ENCODE peak calls at places on chromosomes 16 and 17, in four cellular contexts. S is GM23248, R is mesenchymal stem cell, V is left ventricle myocardium inferior. F is an unnamed sample. For H3K9me3, the result is how much of the 10 kb centered on the place peaks cover.

GRCh38 chr17:74453665-74454196 is 12.7 kb upstream of the CD300A start:
- DNase-seq in V (no peak), S (no peak), R (no peak), F (no peak)

GRCh38 chr17:13114601-13115024 is 96.8 kb upstream of the ELAC2 start:
- DNase-seq in V (peak), S (peak), R (peak), F (peak)

GRCh38 chr17:2821868-2822267 is 25.6 kb downstream of the RAP1GAP2 start:
- DNase-seq in R (no peak), V (no peak), S (no peak), F (no peak)

GRCh38 chr17:41575336-41575735 is 3.5 kb upstream of the KRT9 start:
- DNase-seq in S (no peak), V (no peak), R (no peak), F (no peak)

GRCh38 chr17:47730681-47731080 is 2.4 kb upstream of the TBX21 start:
- DNase-seq in R (no peak), V (no peak), S (no peak), F (no peak)

GRCh38 chr16:84517366-84517765 is 12.9 kb upstream of the MEAK7 start:
- DNase-seq in V (no peak), S (no peak), R (no peak), F (no peak)

GRCh38 chr16:85096921-85097320 is 15.4 kb downstream of the CIBAR2 start:
- DNase-seq in R (no peak), S (no peak), V (no peak), F (no peak)

GRCh38 chr16:6095414-6095813 is 997.8 kb upstream of the EEF2KMT start:
- DNase-seq in V (no peak), S (no peak), R (no peak), F (no peak)

GRCh38 chr16:80899804-80900592 is 95.6 kb upstream of the CDYL2 start:
- DNase-seq in V (peak), S (peak), R (no peak), F (peak)

GRCh38 chr17:72342061-72342460 is 221.2 kb downstream of the SOX9 start:
- DNase-seq in V (no peak), S (no peak), R (no peak), F (no peak)

GRCh38 chr16:1941162-1941923 is 1.7 kb downstream of the MSRB1 start:
- DNase-seq in V (no peak), S (no peak), R (no peak), F (peak)

GRCh38 chr17:66437466-66438026 is 135.1 kb downstream of the PRKCA start:
- DNase-seq in V (no peak), S (no peak), R (no peak), F (no peak)

GRCh38 chr17:31527606-31528005 is 136.1 kb downstream of the RAB11FIP4 start:
- DNase-seq in R (no peak), S (peak), V (no peak), F (peak)

GRCh38 chr16:30992931-30993816 is 8.2 kb downstream of the HSD3B7 start:
- DNase-seq in V (no peak), R (no peak), S (no peak), F (no peak)

GRCh38 chr16:21684199-21684598 is 20.4 kb downstream of the OTOA start:
- DNase-seq in S (peak), V (no peak), R (no peak), F (no peak)

GRCh38 chr17:59618894-59619312 is 792 bp upstream of the CLTC start:
- DNase-seq in V (no peak), S (no peak), R (no peak), F (no peak)

GRCh38 chr17:41962768-41963434 is 3.7 kb upstream of the CNP start:
- DNase-seq in V (peak), R (peak), S (peak), F (peak)

GRCh38 chr17:68437979-68438877 is 19.1 kb downstream of the WIPI1 start:
- DNase-seq in V (peak), S (peak), R (peak), F (no peak)

GRCh38 chr17:59893617-59894100 is 738 bp downstream of the RPS6KB1 start:
- DNase-seq in S (peak), V (no peak), R (peak), F (peak)

GRCh38 chr17:76027159-76027839 is at the start of gene EVPL:
- DNase-seq in R (no peak), S (no peak), V (no peak), F (no peak)

GRCh38 chr16:87582221-87582965 is 19.9 kb upstream of the JPH3 start:
- DNase-seq in R (peak), V (peak), S (peak), F (peak)

GRCh38 chr17:82967268-82968032 is 112.0 kb upstream of the METRNL start:
- DNase-seq in R (no peak), S (no peak), V (no peak), F (no peak)

GRCh38 chr17:70091681-70092080 is 16.7 kb downstream of the KCNJ16 start:
- DNase-seq in S (no peak), R (peak), V (no peak), F (no peak)

GRCh38 chr17:56160395-56160889 is 7.2 kb downstream of the ANKFN1 start:
- DNase-seq in S (no peak), V (no peak), R (no peak), F (no peak)

DNA sequence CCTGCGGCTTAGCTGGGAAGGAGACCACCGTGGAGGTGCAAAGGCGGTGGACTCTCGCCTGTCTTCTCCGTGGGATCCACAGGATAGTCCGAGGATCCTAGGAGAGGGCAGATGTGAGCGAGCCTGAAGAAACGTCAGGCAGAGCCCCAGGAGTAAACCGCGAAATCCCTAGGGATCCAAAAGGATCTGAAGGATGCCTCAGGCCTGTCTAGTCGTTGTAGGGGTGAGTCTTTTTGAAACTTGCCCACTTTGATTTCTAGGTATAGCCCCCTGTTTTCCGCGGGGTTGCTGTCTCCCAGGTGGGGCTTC is 576.5 kb downstream of the KCNJ18 start:
- DNase-seq in S (no peak), R (no peak), V (no peak), F (no peak)
- H3K9me3 ChIP-seq in S (under half), R (under half), V (under half), F (under half)

GRCh38 chr17:61720016-61720795 is 129.2 kb upstream of the NACA2 start:
- DNase-seq in V (no peak), S (peak), R (no peak), F (no peak)
- H3K9me3 ChIP-seq in V (under half), S (under half), R (under half), F (under half)

GRCh38 chr16:27684047-27684446 is 134.1 kb downstream of the KATNIP start:
- DNase-seq in S (no peak), R (no peak), V (no peak), F (no peak)
- H3K9me3 ChIP-seq in S (under half), R (under half), V (under half), F (under half)

GRCh38 chr17:61617261-61617660 is 26.2 kb upstream of the NACA2 start:
- DNase-seq in V (no peak), S (no peak), R (no peak), F (peak)

GRCh38 chr17:61618950-61619349 is 27.9 kb upstream of the NACA2 start:
- DNase-seq in R (no peak), V (no peak), S (no peak), F (no peak)

GRCh38 chr17:61621317-61621716 is 30.3 kb upstream of the NACA2 start:
- DNase-seq in R (no peak), S (no peak), V (no peak), F (no peak)

GRCh38 chr17:61619953-61620352 is 28.9 kb upstream of the NACA2 start:
- DNase-seq in S (no peak), R (no peak), V (no peak), F (no peak)

GRCh38 chr17:61619493-61619892 is 28.5 kb upstream of the NACA2 start:
- DNase-seq in R (no peak), S (peak), V (no peak), F (no peak)
- H3K9me3 ChIP-seq in R (half or more), S (under half), V (under half), F (under half)

GRCh38 chr16:3220839-3221238 is 14.1 kb downstream of the ZNF200 start:
- DNase-seq in R (no peak), S (no peak), V (no peak), F (no peak)
- H3K9me3 ChIP-seq in R (half or more), S (under half), V (half or more), F (under half)

GRCh38 chr16:35792516-35793285 is 2333.3 kb downstream of the TP53TG3F start:
- DNase-seq in S (no peak), V (no peak), R (no peak), F (no peak)

DNA sequence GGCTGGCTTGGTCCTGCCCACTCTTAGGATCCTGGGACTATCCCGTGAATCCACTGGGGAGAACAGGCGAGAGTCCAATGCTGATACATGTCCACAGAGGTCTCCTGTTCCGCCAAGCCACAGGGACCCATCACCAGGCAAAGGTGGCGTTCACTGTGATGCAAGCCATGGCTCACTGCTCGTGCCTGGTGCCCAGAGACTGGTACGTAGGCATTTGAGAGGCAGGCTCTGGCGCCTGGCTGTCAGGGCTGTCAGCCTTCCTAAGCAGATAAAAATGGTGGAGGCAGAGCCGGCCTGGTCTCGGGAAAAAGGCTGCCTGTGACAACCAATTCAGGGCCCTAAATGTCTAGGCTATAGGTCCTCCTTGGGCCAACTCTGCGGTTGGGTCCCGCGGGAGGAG is 2329.0 kb downstream of the TP53TG3F start:
- DNase-seq in V (no peak), R (no peak), S (no peak), F (no peak)
- H3K9me3 ChIP-seq in V (under half), R (under half), S (under half), F (under half)

DNA sequence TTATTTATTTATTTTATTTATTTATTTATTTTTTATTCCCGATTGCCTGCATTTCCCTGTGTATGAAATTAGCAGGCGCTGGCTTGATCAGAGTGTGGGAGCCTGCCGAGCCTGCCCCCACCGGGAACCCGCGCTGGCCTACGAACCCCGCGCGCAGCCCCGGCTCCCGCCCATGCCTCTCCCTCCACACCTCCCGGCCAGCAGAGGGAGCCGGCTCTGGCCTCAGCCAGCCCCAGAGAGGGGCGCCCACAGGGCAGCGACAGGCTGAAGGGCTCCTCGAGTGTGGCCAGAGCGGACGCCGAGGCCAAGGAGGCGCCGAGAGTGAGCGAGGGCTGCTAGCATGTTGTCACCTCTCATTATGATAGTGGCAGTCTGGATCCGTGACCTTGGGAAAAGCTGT is 13.0 kb upstream of the RBL2 start:
- DNase-seq in V (no peak), S (no peak), R (no peak), F (no peak)
- H3K9me3 ChIP-seq in V (under half), S (under half), R (under half), F (under half)

F was measured in MG63.